ENCODE peak calls at places on chromosomes 3 and 15, in nine cellular contexts. E is NCI-H1417, A is kidney glomerular epithelial cell, U is G401, T is midbrain, Y is myocyte, V is iris pigment epithelial cell, I is caudate nucleus, X is T follicular helper cell. W is an unnamed sample.

GRCh38 chr3:124664804-124665203 is 65.4 kb upstream of the UMPS start:
- DNase-seq in Y (no peak), T (no peak), U (no peak), A (peak), I (no peak), V (no peak), X (no peak), E (no peak), W (no peak)

GRCh38 chr3:15291589-15292541 is 40.5 kb downstream of the SH3BP5 start:
- DNase-seq in Y (peak), T (no peak), U (peak), E (no peak), I (no peak), X (peak), A (no peak), V (no peak), W (peak)

GRCh38 chr3:184339016-184339415 is 1.6 kb downstream of the FAM131A start:
- DNase-seq in A (no peak), T (no peak), U (peak), X (no peak), E (no peak), I (no peak), Y (no peak), V (no peak), W (no peak)

GRCh38 chr3:127671523-127672428 is 976 bp upstream of the ABTB1 start:
- DNase-seq in A (no peak), Y (no peak), U (no peak), X (peak), I (no peak), V (no peak), T (no peak), E (peak), W (no peak)

GRCh38 chr15:51931638-51932037 is 39.9 kb downstream of the LEO1 start:
- DNase-seq in U (no peak), I (no peak), V (peak), E (no peak), Y (no peak), A (no peak), X (no peak), T (no peak), W (peak)

GRCh38 chr3:160806686-160807085 is 50.7 kb downstream of the PPM1L start:
- DNase-seq in Y (no peak), A (no peak), U (no peak), T (no peak), V (no peak), X (no peak), E (no peak), I (no peak), W (no peak)

GRCh38 chr3:74643636-74644035 is 29.2 kb upstream of the CNTN3 start:
- DNase-seq in I (no peak), T (peak), V (peak), X (no peak), A (no peak), Y (peak), U (peak), E (no peak), W (peak)

GRCh38 chr3:163951397-163951987 is 1126.8 kb downstream of the SI start:
- DNase-seq in X (no peak), A (no peak), U (no peak), Y (no peak), T (no peak), I (no peak), E (no peak), V (no peak), W (peak)

GRCh38 chr3:190580443-190580842 is 66.6 kb downstream of the IL1RAP start:
- DNase-seq in T (no peak), U (no peak), A (no peak), E (no peak), I (no peak), X (no peak), V (no peak), Y (no peak), W (no peak)

GRCh38 chr3:129944709-129945108 is 29.8 kb upstream of the TRH start:
- DNase-seq in I (no peak), Y (no peak), E (no peak), U (no peak), T (no peak), X (no peak), A (no peak), V (no peak), W (no peak)

GRCh38 chr3:46537316-46537715 is 28.8 kb downstream of the LRRC2 start:
- DNase-seq in T (no peak), A (no peak), U (no peak), E (no peak), Y (no peak), I (no peak), V (no peak), X (no peak), W (no peak)

GRCh38 chr15:39118510-39118909 is 462.4 kb upstream of the THBS1 start:
- DNase-seq in A (peak), I (no peak), X (no peak), U (no peak), E (no peak), V (peak), Y (peak), T (no peak), W (no peak)

GRCh38 chr3:52216585-52217408 is 8.6 kb downstream of the TLR9 start:
- DNase-seq in U (no peak), T (no peak), I (no peak), Y (peak), V (peak), X (peak), A (peak), E (no peak), W (peak)

GRCh38 chr3:110479676-110480075 is 591.9 kb upstream of the NECTIN3 start:
- DNase-seq in U (no peak), E (no peak), I (no peak), T (no peak), A (no peak), V (no peak), Y (peak), X (no peak), W (no peak)

GRCh38 chr3:38348903-38349302 is 2.3 kb downstream of the XYLB start:
- DNase-seq in V (peak), A (no peak), E (no peak), Y (no peak), T (peak), U (no peak), X (no peak), I (no peak), W (no peak)

GRCh38 chr15:66298803-66299251 is 5.5 kb downstream of the DIS3L start:
- DNase-seq in E (no peak), V (no peak), Y (peak), T (no peak), U (peak), A (no peak), I (no peak), X (no peak), W (no peak)

GRCh38 chr3:59654120-59654952 is 604.5 kb upstream of the CFAP20DC start:
- DNase-seq in V (peak), I (no peak), X (no peak), A (no peak), U (peak), T (no peak), E (no peak), Y (no peak), W (no peak)

GRCh38 chr3:124092811-124093210 is 100.9 kb upstream of the ROPN1 start:
- DNase-seq in E (no peak), I (no peak), Y (no peak), V (no peak), X (no peak), T (no peak), U (no peak), A (peak), W (no peak)

GRCh38 chr15:34109775-34110663 is 8.1 kb downstream of the PGBD4 start:
- DNase-seq in A (peak), Y (peak), E (no peak), I (no peak), V (peak), U (peak), X (no peak), T (peak), W (peak)

GRCh38 chr15:74050127-74050526 is 32.2 kb downstream of the GOLGA6A start:
- DNase-seq in I (no peak), X (no peak), V (no peak), E (peak), T (no peak), U (no peak), Y (no peak), A (no peak), W (no peak)

GRCh38 chr15:31427411-31427810 is 100.8 kb downstream of the KLF13 start:
- DNase-seq in I (no peak), Y (no peak), U (no peak), X (no peak), A (no peak), T (no peak), V (peak), E (no peak), W (peak)

GRCh38 chr3:127077068-127077467 is 94.2 kb downstream of the PLXNA1 start:
- DNase-seq in E (no peak), A (no peak), U (no peak), I (no peak), X (no peak), T (no peak), Y (no peak), V (no peak), W (no peak)

GRCh38 chr3:135837977-135838636 is 127.4 kb upstream of the PPP2R3A start:
- DNase-seq in T (no peak), V (no peak), X (no peak), A (no peak), U (no peak), E (no peak), Y (no peak), I (no peak), W (no peak)

GRCh38 chr3:185732782-185733181 is 92.1 kb downstream of the IGF2BP2 start:
- DNase-seq in T (no peak), V (peak), Y (no peak), X (no peak), U (no peak), I (no peak), E (no peak), A (peak), W (peak)